ENCODE peak calls at places on chromosomes 12 and 14, in five cellular contexts. One of them, this sample, is unnamed.

GRCh38 chr12:27013606-27014084 is 539 bp downstream of the TM7SF3 start:
- DNase-seq in foreskin fibroblast: peak
- DNase-seq in stimulated activated CD4-positive, alpha-beta T cell treated with anti-CD3 and anti-CD28 coated beads, Interleukin-2, amount 100 ng/mL, for 48 hours: peak
- DNase-seq in activated T-cell treated with anti-CD3 and anti-CD28 coated beads, Interleukin-2, amount 50 U/mL, for 72 hours: no peak
- DNase-seq in stimulated activated naive B cell treated with anti-CD40 and anti-IgM and Interleukin-4, amounts not matched to agents 10 μg/mL and 1 μg/mL and 100 μg/mL, for 72 hours: no peak
- DNase-seq in this sample: peak

GRCh38 chr12:104280703-104281458 is 22.7 kb upstream of the EID3 start:
- DNase-seq in foreskin fibroblast: peak
- DNase-seq in stimulated activated CD4-positive, alpha-beta T cell treated with anti-CD3 and anti-CD28 coated beads, Interleukin-2, amount 100 ng/mL, for 48 hours: no peak
- DNase-seq in activated T-cell treated with anti-CD3 and anti-CD28 coated beads, Interleukin-2, amount 50 U/mL, for 72 hours: no peak
- DNase-seq in stimulated activated naive B cell treated with anti-CD40 and anti-IgM and Interleukin-4, amounts not matched to agents 10 μg/mL and 1 μg/mL and 100 μg/mL, for 72 hours: no peak
- DNase-seq in this sample: peak

GRCh38 chr12:39105111-39105510 is 199.7 kb upstream of the CPNE8 start:
- DNase-seq in foreskin fibroblast: no peak
- DNase-seq in stimulated activated CD4-positive, alpha-beta T cell treated with anti-CD3 and anti-CD28 coated beads, Interleukin-2, amount 100 ng/mL, for 48 hours: no peak
- DNase-seq in activated T-cell treated with anti-CD3 and anti-CD28 coated beads, Interleukin-2, amount 50 U/mL, for 72 hours: no peak
- DNase-seq in stimulated activated naive B cell treated with anti-CD40 and anti-IgM and Interleukin-4, amounts not matched to agents 10 μg/mL and 1 μg/mL and 100 μg/mL, for 72 hours: no peak
- DNase-seq in this sample: no peak

GRCh38 chr14:93787465-93788306 is 599 bp downstream of the PRIMA1 start:
- DNase-seq in foreskin fibroblast: no peak
- DNase-seq in stimulated activated CD4-positive, alpha-beta T cell treated with anti-CD3 and anti-CD28 coated beads, Interleukin-2, amount 100 ng/mL, for 48 hours: no peak
- DNase-seq in activated T-cell treated with anti-CD3 and anti-CD28 coated beads, Interleukin-2, amount 50 U/mL, for 72 hours: no peak
- DNase-seq in stimulated activated naive B cell treated with anti-CD40 and anti-IgM and Interleukin-4, amounts not matched to agents 10 μg/mL and 1 μg/mL and 100 μg/mL, for 72 hours: no peak
- DNase-seq in this sample: no peak

GRCh38 chr12:70068743-70069142 is 174.5 kb upstream of the CNOT2 start:
- DNase-seq in foreskin fibroblast: no peak
- DNase-seq in stimulated activated CD4-positive, alpha-beta T cell treated with anti-CD3 and anti-CD28 coated beads, Interleukin-2, amount 100 ng/mL, for 48 hours: no peak
- DNase-seq in activated T-cell treated with anti-CD3 and anti-CD28 coated beads, Interleukin-2, amount 50 U/mL, for 72 hours: no peak
- DNase-seq in stimulated activated naive B cell treated with anti-CD40 and anti-IgM and Interleukin-4, amounts not matched to agents 10 μg/mL and 1 μg/mL and 100 μg/mL, for 72 hours: no peak
- DNase-seq in this sample: no peak

GRCh38 chr14:102891556-102891955 is 30.9 kb upstream of the AMN start:
- DNase-seq in foreskin fibroblast: peak
- DNase-seq in stimulated activated CD4-positive, alpha-beta T cell treated with anti-CD3 and anti-CD28 coated beads, Interleukin-2, amount 100 ng/mL, for 48 hours: no peak
- DNase-seq in activated T-cell treated with anti-CD3 and anti-CD28 coated beads, Interleukin-2, amount 50 U/mL, for 72 hours: no peak
- DNase-seq in stimulated activated naive B cell treated with anti-CD40 and anti-IgM and Interleukin-4, amounts not matched to agents 10 μg/mL and 1 μg/mL and 100 μg/mL, for 72 hours: no peak
- DNase-seq in this sample: peak

GRCh38 chr14:67553547-67553946 is 20.5 kb downstream of the PLEKHH1 start:
- DNase-seq in foreskin fibroblast: no peak
- DNase-seq in stimulated activated CD4-positive, alpha-beta T cell treated with anti-CD3 and anti-CD28 coated beads, Interleukin-2, amount 100 ng/mL, for 48 hours: no peak
- DNase-seq in activated T-cell treated with anti-CD3 and anti-CD28 coated beads, Interleukin-2, amount 50 U/mL, for 72 hours: no peak
- DNase-seq in stimulated activated naive B cell treated with anti-CD40 and anti-IgM and Interleukin-4, amounts not matched to agents 10 μg/mL and 1 μg/mL and 100 μg/mL, for 72 hours: no peak
- DNase-seq in this sample: no peak

GRCh38 chr12:96140110-96140509 is 54.1 kb upstream of the ELK3 start:
- DNase-seq in foreskin fibroblast: peak
- DNase-seq in stimulated activated CD4-positive, alpha-beta T cell treated with anti-CD3 and anti-CD28 coated beads, Interleukin-2, amount 100 ng/mL, for 48 hours: no peak
- DNase-seq in activated T-cell treated with anti-CD3 and anti-CD28 coated beads, Interleukin-2, amount 50 U/mL, for 72 hours: peak
- DNase-seq in stimulated activated naive B cell treated with anti-CD40 and anti-IgM and Interleukin-4, amounts not matched to agents 10 μg/mL and 1 μg/mL and 100 μg/mL, for 72 hours: no peak
- DNase-seq in this sample: peak

GRCh38 chr12:97985834-97986233 is 523.2 kb downstream of the RMST start:
- DNase-seq in foreskin fibroblast: no peak
- DNase-seq in stimulated activated CD4-positive, alpha-beta T cell treated with anti-CD3 and anti-CD28 coated beads, Interleukin-2, amount 100 ng/mL, for 48 hours: no peak
- DNase-seq in activated T-cell treated with anti-CD3 and anti-CD28 coated beads, Interleukin-2, amount 50 U/mL, for 72 hours: no peak
- DNase-seq in stimulated activated naive B cell treated with anti-CD40 and anti-IgM and Interleukin-4, amounts not matched to agents 10 μg/mL and 1 μg/mL and 100 μg/mL, for 72 hours: no peak
- DNase-seq in this sample: no peak

GRCh38 chr14:37340353-37340752 is 142.6 kb downstream of the MIPOL1 start:
- DNase-seq in foreskin fibroblast: no peak
- DNase-seq in stimulated activated CD4-positive, alpha-beta T cell treated with anti-CD3 and anti-CD28 coated beads, Interleukin-2, amount 100 ng/mL, for 48 hours: no peak
- DNase-seq in activated T-cell treated with anti-CD3 and anti-CD28 coated beads, Interleukin-2, amount 50 U/mL, for 72 hours: no peak
- DNase-seq in stimulated activated naive B cell treated with anti-CD40 and anti-IgM and Interleukin-4, amounts not matched to agents 10 μg/mL and 1 μg/mL and 100 μg/mL, for 72 hours: no peak
- DNase-seq in this sample: no peak

GRCh38 chr12:20264608-20265114 is 103.7 kb upstream of the PDE3A start:
- DNase-seq in foreskin fibroblast: peak
- DNase-seq in stimulated activated CD4-positive, alpha-beta T cell treated with anti-CD3 and anti-CD28 coated beads, Interleukin-2, amount 100 ng/mL, for 48 hours: no peak
- DNase-seq in activated T-cell treated with anti-CD3 and anti-CD28 coated beads, Interleukin-2, amount 50 U/mL, for 72 hours: no peak
- DNase-seq in stimulated activated naive B cell treated with anti-CD40 and anti-IgM and Interleukin-4, amounts not matched to agents 10 μg/mL and 1 μg/mL and 100 μg/mL, for 72 hours: no peak
- DNase-seq in this sample: peak

GRCh38 chr12:117551698-117552097 is 190.3 kb upstream of the NOS1 start:
- DNase-seq in foreskin fibroblast: no peak
- DNase-seq in stimulated activated CD4-positive, alpha-beta T cell treated with anti-CD3 and anti-CD28 coated beads, Interleukin-2, amount 100 ng/mL, for 48 hours: no peak
- DNase-seq in activated T-cell treated with anti-CD3 and anti-CD28 coated beads, Interleukin-2, amount 50 U/mL, for 72 hours: no peak
- DNase-seq in stimulated activated naive B cell treated with anti-CD40 and anti-IgM and Interleukin-4, amounts not matched to agents 10 μg/mL and 1 μg/mL and 100 μg/mL, for 72 hours: no peak
- DNase-seq in this sample: no peak

GRCh38 chr12:46472893-46473633 is 100.5 kb upstream of the SLC38A2 start:
- DNase-seq in foreskin fibroblast: peak
- DNase-seq in stimulated activated CD4-positive, alpha-beta T cell treated with anti-CD3 and anti-CD28 coated beads, Interleukin-2, amount 100 ng/mL, for 48 hours: no peak
- DNase-seq in activated T-cell treated with anti-CD3 and anti-CD28 coated beads, Interleukin-2, amount 50 U/mL, for 72 hours: no peak
- DNase-seq in stimulated activated naive B cell treated with anti-CD40 and anti-IgM and Interleukin-4, amounts not matched to agents 10 μg/mL and 1 μg/mL and 100 μg/mL, for 72 hours: no peak
- DNase-seq in this sample: peak

This sample was measured in fibroblast of gingiva.